ENCODE peak calls at places on chromosomes 11 and 22, in eight cellular contexts. One of them, this sample, is unnamed. For H3K9me3 and H3K36me3, the result is how much of the 10 kb centered on the place peaks cover.

GRCh38 chr11:737366-737765 is 9.9 kb upstream of the TALDO1 start:
- DNase-seq in esophagus squamous epithelium: no peak
- DNase-seq in Peyer's patch: no peak
- DNase-seq in adrenal gland: no peak
- DNase-seq in right lobe of liver: no peak
- DNase-seq in neuronal stem cell: no peak
- DNase-seq in mammary epithelial cell: no peak
- DNase-seq in ovary: no peak
- DNase-seq in this sample: no peak

GRCh38 chr11:129280027-129280811 is 88.1 kb upstream of the ARHGAP32 start:
- DNase-seq in esophagus squamous epithelium: no peak
- DNase-seq in Peyer's patch: no peak
- DNase-seq in adrenal gland: peak
- DNase-seq in right lobe of liver: no peak
- DNase-seq in neuronal stem cell: no peak
- DNase-seq in mammary epithelial cell: no peak
- DNase-seq in ovary: peak
- DNase-seq in this sample: no peak

GRCh38 chr11:17699157-17700114 is 19.9 kb upstream of the MYOD1 start:
- DNase-seq in esophagus squamous epithelium: no peak
- DNase-seq in Peyer's patch: no peak
- DNase-seq in adrenal gland: no peak
- DNase-seq in right lobe of liver: no peak
- DNase-seq in neuronal stem cell: no peak
- DNase-seq in mammary epithelial cell: no peak
- DNase-seq in ovary: no peak
- DNase-seq in this sample: no peak

GRCh38 chr11:129141748-129142475 is 50.2 kb downstream of the ARHGAP32 start:
- DNase-seq in esophagus squamous epithelium: no peak
- DNase-seq in Peyer's patch: no peak
- DNase-seq in adrenal gland: no peak
- DNase-seq in right lobe of liver: no peak
- DNase-seq in neuronal stem cell: no peak
- DNase-seq in mammary epithelial cell: peak
- DNase-seq in ovary: no peak
- DNase-seq in this sample: no peak

GRCh38 chr22:42613869-42614268 is 814 bp downstream of the POLDIP3 start:
- DNase-seq in esophagus squamous epithelium: no peak
- DNase-seq in Peyer's patch: no peak
- DNase-seq in adrenal gland: peak
- DNase-seq in right lobe of liver: no peak
- DNase-seq in neuronal stem cell: no peak
- DNase-seq in mammary epithelial cell: peak
- DNase-seq in ovary: no peak
- DNase-seq in this sample: no peak

GRCh38 chr22:20171288-20172037 is 20.6 kb upstream of the CCDC188 start:
- DNase-seq in esophagus squamous epithelium: no peak
- DNase-seq in Peyer's patch: no peak
- DNase-seq in adrenal gland: no peak
- DNase-seq in right lobe of liver: no peak
- DNase-seq in neuronal stem cell: no peak
- DNase-seq in mammary epithelial cell: no peak
- DNase-seq in ovary: no peak
- DNase-seq in this sample: no peak

GRCh38 chr11:79113099-79113498 is 327.7 kb downstream of the TENM4 start:
- DNase-seq in esophagus squamous epithelium: no peak
- DNase-seq in Peyer's patch: no peak
- DNase-seq in adrenal gland: no peak
- DNase-seq in right lobe of liver: no peak
- DNase-seq in neuronal stem cell: no peak
- DNase-seq in mammary epithelial cell: no peak
- DNase-seq in ovary: peak
- DNase-seq in this sample: no peak

GRCh38 chr22:21887841-21888240 is 20.4 kb upstream of the MAPK1 start:
- DNase-seq in esophagus squamous epithelium: no peak
- DNase-seq in Peyer's patch: no peak
- DNase-seq in adrenal gland: no peak
- DNase-seq in right lobe of liver: no peak
- DNase-seq in neuronal stem cell: no peak
- DNase-seq in mammary epithelial cell: no peak
- DNase-seq in ovary: no peak
- DNase-seq in this sample: no peak

GRCh38 chr11:120327311-120327710 is 2.2 kb downstream of the TLCD5 start:
- DNase-seq in esophagus squamous epithelium: no peak
- DNase-seq in Peyer's patch: no peak
- DNase-seq in adrenal gland: no peak
- DNase-seq in right lobe of liver: no peak
- DNase-seq in neuronal stem cell: no peak
- DNase-seq in mammary epithelial cell: no peak
- DNase-seq in ovary: no peak
- DNase-seq in this sample: no peak

GRCh38 chr11:62245271-62245753 is 3.3 kb downstream of the SCGB1D2 start:
- DNase-seq in esophagus squamous epithelium: no peak
- DNase-seq in Peyer's patch: no peak
- DNase-seq in adrenal gland: peak
- DNase-seq in right lobe of liver: no peak
- DNase-seq in neuronal stem cell: peak
- DNase-seq in mammary epithelial cell: peak
- DNase-seq in ovary: no peak
- DNase-seq in this sample: no peak

GRCh38 chr11:116078101-116078561 is 573.9 kb upstream of the CADM1 start:
- DNase-seq in esophagus squamous epithelium: no peak
- DNase-seq in Peyer's patch: no peak
- DNase-seq in adrenal gland: no peak
- DNase-seq in right lobe of liver: no peak
- DNase-seq in neuronal stem cell: peak
- DNase-seq in mammary epithelial cell: no peak
- DNase-seq in ovary: no peak
- DNase-seq in this sample: no peak

GRCh38 chr22:45318558-45319318 is 9.0 kb downstream of the FAM118A start:
- DNase-seq in esophagus squamous epithelium: no peak
- DNase-seq in Peyer's patch: no peak
- DNase-seq in adrenal gland: no peak
- DNase-seq in right lobe of liver: no peak
- DNase-seq in neuronal stem cell: no peak
- DNase-seq in mammary epithelial cell: peak
- DNase-seq in ovary: peak
- DNase-seq in this sample: no peak

GRCh38 chr11:48354677-48355076 is 11.6 kb downstream of the OR4C5 start:
- DNase-seq in esophagus squamous epithelium: no peak
- DNase-seq in Peyer's patch: no peak
- DNase-seq in adrenal gland: no peak
- DNase-seq in right lobe of liver: no peak
- DNase-seq in neuronal stem cell: no peak
- DNase-seq in mammary epithelial cell: no peak
- DNase-seq in ovary: no peak
- DNase-seq in this sample: no peak

GRCh38 chr11:1753426-1754305 is 3.3 kb upstream of the IFITM10 start:
- DNase-seq in esophagus squamous epithelium: no peak
- DNase-seq in Peyer's patch: no peak
- DNase-seq in adrenal gland: peak
- DNase-seq in right lobe of liver: no peak
- DNase-seq in neuronal stem cell: no peak
- DNase-seq in mammary epithelial cell: no peak
- DNase-seq in ovary: no peak
- DNase-seq in this sample: peak

GRCh38 chr11:108206969-108207682 is 15.3 kb downstream of the NPAT start:
- DNase-seq in esophagus squamous epithelium: no peak
- DNase-seq in Peyer's patch: no peak
- DNase-seq in adrenal gland: no peak
- DNase-seq in right lobe of liver: no peak
- DNase-seq in neuronal stem cell: no peak
- DNase-seq in mammary epithelial cell: no peak
- DNase-seq in ovary: no peak
- DNase-seq in this sample: no peak
- H3K9me3 ChIP-seq in esophagus squamous epithelium: under half
- H3K9me3 ChIP-seq in Peyer's patch: under half
- H3K9me3 ChIP-seq in adrenal gland: under half
- H3K9me3 ChIP-seq in right lobe of liver: under half
- H3K9me3 ChIP-seq in neuronal stem cell: under half
- H3K9me3 ChIP-seq in mammary epithelial cell: under half
- H3K9me3 ChIP-seq in ovary: under half
- H3K9me3 ChIP-seq in this sample: under half

DNA sequence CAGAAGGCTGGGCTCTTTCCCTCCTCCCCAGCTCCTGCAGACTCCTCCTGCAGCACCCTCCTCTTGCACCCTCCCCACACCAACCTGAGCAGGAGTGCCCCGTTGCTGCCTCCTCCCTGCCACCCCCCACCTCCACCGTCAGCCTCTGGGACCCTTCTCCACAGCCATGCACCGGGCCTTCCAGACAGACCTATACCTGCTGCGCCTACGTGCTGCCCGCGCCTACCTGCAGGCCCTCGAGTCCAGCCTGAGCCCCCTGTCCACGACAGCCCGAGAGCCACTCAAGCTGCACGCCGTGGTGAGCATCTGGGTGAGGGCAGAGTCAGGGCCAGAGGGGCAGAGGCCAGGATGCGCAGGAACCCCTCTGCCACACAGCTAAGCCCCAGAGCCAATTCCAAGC is 16.2 kb downstream of the ZDHHC24 start:
- DNase-seq in esophagus squamous epithelium: no peak
- DNase-seq in Peyer's patch: no peak
- DNase-seq in adrenal gland: no peak
- DNase-seq in right lobe of liver: no peak
- DNase-seq in neuronal stem cell: no peak
- DNase-seq in mammary epithelial cell: no peak
- DNase-seq in ovary: no peak
- DNase-seq in this sample: no peak
- H3K36me3 ChIP-seq in esophagus squamous epithelium: under half
- H3K36me3 ChIP-seq in Peyer's patch: under half
- H3K36me3 ChIP-seq in adrenal gland: under half
- H3K36me3 ChIP-seq in right lobe of liver: under half
- H3K36me3 ChIP-seq in neuronal stem cell: under half
- H3K36me3 ChIP-seq in mammary epithelial cell: under half
- H3K36me3 ChIP-seq in ovary: under half
- H3K36me3 ChIP-seq in this sample: under half

DNA sequence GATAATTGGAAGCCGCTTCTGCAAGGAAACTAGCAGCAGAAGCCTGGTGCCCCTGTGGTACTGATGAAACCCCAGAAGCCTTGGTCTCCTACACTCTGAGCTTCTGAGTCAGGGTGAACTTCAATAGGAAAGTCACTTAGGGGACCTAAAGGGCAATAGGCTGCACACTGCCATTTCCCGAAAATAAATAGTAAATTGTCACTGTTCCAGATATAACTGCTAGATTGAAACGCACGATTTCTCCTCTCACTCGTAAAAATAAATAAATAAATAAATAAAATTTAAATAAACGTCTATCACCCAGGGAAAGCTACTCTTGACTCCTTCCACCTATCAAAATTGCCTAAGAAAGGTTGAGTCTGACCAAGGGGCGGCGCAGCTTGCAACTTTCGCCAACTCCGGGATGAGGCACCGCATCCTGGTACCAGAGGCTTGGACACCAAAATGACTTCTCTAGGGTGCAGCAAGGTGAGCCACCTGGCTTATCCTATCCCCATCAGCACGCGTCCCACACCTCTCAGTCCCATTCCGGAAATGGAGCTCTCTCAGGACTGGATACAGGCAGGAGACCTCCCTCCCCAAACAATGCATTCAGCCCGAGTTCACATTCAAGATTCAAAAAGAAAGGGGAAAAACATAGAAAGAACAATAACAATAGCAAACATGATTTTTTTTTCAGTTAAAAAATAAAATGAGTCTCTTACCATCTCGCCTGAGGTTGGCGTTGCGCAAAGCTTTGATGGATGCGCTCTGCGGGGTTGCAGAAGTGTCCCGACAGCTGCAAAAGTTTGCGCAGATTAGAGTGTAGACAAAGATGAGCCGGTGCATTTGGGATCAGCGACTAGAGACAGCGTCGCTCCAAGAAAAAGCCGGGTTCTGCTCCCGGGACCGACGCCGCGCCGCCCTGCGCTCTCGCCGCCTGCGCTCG is 583 bp downstream of the PDGFD start:
- DNase-seq in esophagus squamous epithelium: no peak
- DNase-seq in Peyer's patch: no peak
- DNase-seq in adrenal gland: peak
- DNase-seq in right lobe of liver: no peak
- DNase-seq in neuronal stem cell: peak
- DNase-seq in mammary epithelial cell: peak
- DNase-seq in ovary: peak
- DNase-seq in this sample: peak
- H3K27ac ChIP-seq in esophagus squamous epithelium: no peak
- H3K27ac ChIP-seq in Peyer's patch: no peak
- H3K27ac ChIP-seq in adrenal gland: peak
- H3K27ac ChIP-seq in right lobe of liver: no peak
- H3K27ac ChIP-seq in neuronal stem cell: peak
- H3K27ac ChIP-seq in mammary epithelial cell: no peak
- H3K27ac ChIP-seq in ovary: peak
- H3K27ac ChIP-seq in this sample: no peak

GRCh38 chr22:37818397-37819099 is 4.6 kb upstream of the GALR3 start:
- DNase-seq in esophagus squamous epithelium: no peak
- DNase-seq in Peyer's patch: peak
- DNase-seq in adrenal gland: peak
- DNase-seq in right lobe of liver: peak
- DNase-seq in neuronal stem cell: no peak
- DNase-seq in mammary epithelial cell: peak
- DNase-seq in ovary: peak
- DNase-seq in this sample: peak

GRCh38 chr22:37815593-37815992 is 7.6 kb upstream of the GALR3 start:
- DNase-seq in esophagus squamous epithelium: no peak
- DNase-seq in Peyer's patch: no peak
- DNase-seq in adrenal gland: no peak
- DNase-seq in right lobe of liver: peak
- DNase-seq in neuronal stem cell: no peak
- DNase-seq in mammary epithelial cell: no peak
- DNase-seq in ovary: peak
- DNase-seq in this sample: no peak

GRCh38 chr22:37817705-37818311 is 5.4 kb upstream of the GALR3 start:
- DNase-seq in esophagus squamous epithelium: no peak
- DNase-seq in Peyer's patch: peak
- DNase-seq in adrenal gland: peak
- DNase-seq in right lobe of liver: peak
- DNase-seq in neuronal stem cell: peak
- DNase-seq in mammary epithelial cell: peak
- DNase-seq in ovary: peak
- DNase-seq in this sample: peak

GRCh38 chr22:37819100-37819433 is 4.1 kb upstream of the GALR3 start:
- DNase-seq in esophagus squamous epithelium: no peak
- DNase-seq in Peyer's patch: no peak
- DNase-seq in adrenal gland: no peak
- DNase-seq in right lobe of liver: no peak
- DNase-seq in neuronal stem cell: no peak
- DNase-seq in mammary epithelial cell: no peak
- DNase-seq in ovary: no peak
- DNase-seq in this sample: no peak

GRCh38 chr22:37816543-37817180 is 6.5 kb upstream of the GALR3 start:
- DNase-seq in esophagus squamous epithelium: no peak
- DNase-seq in Peyer's patch: no peak
- DNase-seq in adrenal gland: no peak
- DNase-seq in right lobe of liver: peak
- DNase-seq in neuronal stem cell: no peak
- DNase-seq in mammary epithelial cell: no peak
- DNase-seq in ovary: peak
- DNase-seq in this sample: no peak
- H3K9me3 ChIP-seq in esophagus squamous epithelium: under half
- H3K9me3 ChIP-seq in Peyer's patch: under half
- H3K9me3 ChIP-seq in adrenal gland: under half
- H3K9me3 ChIP-seq in right lobe of liver: under half
- H3K9me3 ChIP-seq in neuronal stem cell: under half
- H3K9me3 ChIP-seq in mammary epithelial cell: under half
- H3K9me3 ChIP-seq in ovary: under half
- H3K9me3 ChIP-seq in this sample: under half

This sample was measured in aorta.